ENCODE peak calls at places on chromosomes 16 and 17, in nine cellular contexts. Y is left lung; B is heart right ventricle; E is CD8-positive, alpha-beta memory T cell; U is colonic mucosa; S is effector memory CD4-positive, alpha-beta T cell; C is cardiac muscle cell; R is esophagus squamous epithelium; V is testis. Z is an unnamed sample. For H3K4me1 and H3K9me3, the result is how much of the 10 kb centered on the place peaks cover.

GRCh38 chr16:57757326-57757786 is 21.8 kb downstream of the KATNB1 start:
- DNase-seq in V (peak), B (peak), C (peak), S (peak), R (no peak), Y (peak), U (peak), E (peak), Z (peak)

GRCh38 chr17:79413591-79413990 is 197.3 kb downstream of the RBFOX3 start:
- DNase-seq in U (no peak), Y (no peak), S (no peak), R (no peak), C (no peak), E (no peak), B (no peak), V (no peak), Z (no peak)

GRCh38 chr17:79841369-79842135 is 2.3 kb upstream of the CBX4 start:
- DNase-seq in E (no peak), C (no peak), V (no peak), U (no peak), R (no peak), Y (no peak), B (no peak), S (no peak), Z (no peak)

GRCh38 chr16:13063457-13063856 is 162.1 kb downstream of the SHISA9 start:
- DNase-seq in Y (no peak), B (no peak), V (no peak), C (no peak), E (no peak), S (no peak), R (no peak), U (no peak), Z (no peak)

GRCh38 chr16:82440336-82440735 is 186.4 kb upstream of the CDH13 start:
- DNase-seq in V (no peak), C (no peak), R (no peak), U (no peak), S (no peak), Y (no peak), E (no peak), B (no peak), Z (no peak)

GRCh38 chr16:77288222-77288621 is 89.0 kb downstream of the SYCE1L start:
- DNase-seq in C (peak), U (no peak), E (no peak), B (no peak), Y (no peak), R (no peak), S (no peak), V (no peak), Z (no peak)

GRCh38 chr17:68599091-68599872 is 1.9 kb downstream of the FAM20A start:
- DNase-seq in C (no peak), B (no peak), S (no peak), U (no peak), R (no peak), V (peak), Y (no peak), E (no peak), Z (no peak)

GRCh38 chr16:46911038-46911437 is 26.9 kb downstream of the GPT2 start:
- DNase-seq in S (no peak), C (no peak), V (no peak), B (no peak), E (no peak), R (no peak), U (no peak), Y (no peak), Z (no peak)

GRCh38 chr17:40483679-40484078 is 17.7 kb downstream of the TNS4 start:
- DNase-seq in U (no peak), V (no peak), E (no peak), B (no peak), S (no peak), C (no peak), Y (no peak), R (no peak), Z (peak)

GRCh38 chr17:15886804-15887203 is 58.1 kb upstream of the ADORA2B start:
- DNase-seq in B (no peak), S (no peak), V (no peak), U (no peak), C (no peak), R (no peak), Y (no peak), E (no peak), Z (no peak)

GRCh38 chr16:46650224-46650623 is 29.0 kb upstream of the SHCBP1 start:
- DNase-seq in S (no peak), E (no peak), Y (no peak), B (peak), C (peak), U (no peak), R (no peak), V (no peak), Z (no peak)

GRCh38 chr17:43717913-43718312 is 40.7 kb downstream of the SOST start:
- DNase-seq in R (no peak), S (no peak), V (no peak), U (no peak), C (no peak), E (no peak), B (no peak), Y (no peak), Z (no peak)

GRCh38 chr16:10971560-10971961 is 27.2 kb downstream of the CLEC16A start:
- DNase-seq in S (no peak), Y (no peak), R (no peak), U (peak), E (no peak), V (peak), C (peak), B (peak), Z (peak)

GRCh38 chr16:84013787-84014569 is 28.6 kb downstream of the SLC38A8 start:
- DNase-seq in E (no peak), R (no peak), U (peak), B (no peak), S (peak), C (peak), V (peak), Y (peak), Z (peak)

GRCh38 chr17:18217412-18218015 is 7.9 kb upstream of the LLGL1 start:
- DNase-seq in U (peak), V (peak), S (peak), C (peak), Y (peak), B (peak), E (peak), R (no peak), Z (peak)

GRCh38 chr17:35218901-35219300 is 24.0 kb upstream of the SLFN5 start:
- DNase-seq in E (no peak), Y (no peak), V (no peak), C (no peak), S (no peak), B (peak), R (no peak), U (no peak), Z (no peak)

GRCh38 chr16:85279874-85280545 is 167.7 kb upstream of the CIBAR2 start:
- DNase-seq in Y (no peak), C (peak), B (peak), E (no peak), U (no peak), S (no peak), V (peak), R (no peak), Z (no peak)

GRCh38 chr17:49557204-49558024 is 18.3 kb upstream of the NXPH3 start:
- DNase-seq in C (peak), U (no peak), S (no peak), B (no peak), E (no peak), Y (no peak), V (peak), R (no peak), Z (peak)

GRCh38 chr16:73214825-73215481 is 167.0 kb upstream of the ZFHX3 start:
- DNase-seq in R (no peak), C (peak), S (no peak), Y (no peak), B (no peak), E (no peak), V (no peak), U (no peak), Z (no peak)

GRCh38 chr16:79734721-79735120 is 134.2 kb upstream of the MAF start:
- DNase-seq in B (no peak), Y (no peak), C (no peak), V (no peak), S (no peak), E (no peak), R (no peak), U (no peak), Z (no peak)

GRCh38 chr17:58575511-58575910 is 61.1 kb upstream of the MTMR4 start:
- DNase-seq in S (no peak), C (peak), E (no peak), V (no peak), U (no peak), Y (no peak), R (no peak), B (no peak), Z (no peak)

GRCh38 chr17:74528491-74529199 is 2.6 kb downstream of the CD300LB start:
- DNase-seq in R (no peak), C (no peak), B (peak), S (no peak), V (peak), U (peak), Y (no peak), E (no peak), Z (no peak)

GRCh38 chr16:67030221-67030962 is 1.4 kb downstream of the CBFB start:
- DNase-seq in V (peak), S (no peak), B (no peak), U (no peak), C (no peak), R (no peak), E (no peak), Y (no peak), Z (no peak)

GRCh38 chr17:1625507-1626080 is 3.0 kb downstream of the SLC43A2 start:
- DNase-seq in V (no peak), U (no peak), C (no peak), R (no peak), Y (no peak), E (no peak), B (no peak), S (no peak), Z (peak)

GRCh38 chr16:10592611-10593010 is 12.2 kb upstream of the EMP2 start:
- DNase-seq in U (no peak), B (no peak), Y (no peak), E (no peak), R (no peak), S (no peak), C (no peak), V (no peak), Z (no peak)

GRCh38 chr16:21274172-21274726 is 3.8 kb downstream of the CRYM start:
- DNase-seq in S (no peak), Y (no peak), E (no peak), B (no peak), R (no peak), U (no peak), V (no peak), C (no peak), Z (no peak)

GRCh38 chr16:68365167-68365817 is 54.5 kb downstream of the PRMT7 start:
- DNase-seq in B (no peak), S (no peak), Y (no peak), V (no peak), C (no peak), E (no peak), U (no peak), R (no peak), Z (no peak)

DNA sequence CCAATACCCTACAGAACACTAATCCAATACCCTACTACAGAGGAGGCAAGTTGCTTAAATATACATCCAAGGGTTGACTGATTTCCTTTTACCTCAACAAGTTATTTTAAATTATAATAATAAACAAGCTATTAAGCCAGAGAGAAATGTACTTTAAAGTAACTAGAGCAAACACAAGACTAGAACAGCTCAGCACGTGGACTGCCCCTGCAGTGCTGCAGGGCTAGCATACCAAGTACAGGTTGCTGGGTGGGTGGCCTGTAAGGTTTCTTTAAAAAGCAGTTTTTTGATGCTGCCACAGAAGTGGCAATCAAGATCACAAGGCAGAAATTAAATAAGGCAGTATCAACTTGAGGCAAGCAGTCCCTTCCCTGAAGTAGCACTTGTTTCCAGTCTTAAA is 63.5 kb downstream of the PARN start:
- DNase-seq in U (no peak), E (no peak), B (no peak), C (no peak), Y (no peak), R (no peak), V (no peak), S (no peak), Z (no peak)
- H3K4me1 ChIP-seq in U (under half), E (under half), B (under half), C (under half), Y (under half), R (half or more), V (under half), S (under half), Z (under half)

GRCh38 chr16:919658-920631 is 50.8 kb downstream of the LMF1 start:
- DNase-seq in U (no peak), S (no peak), C (peak), E (peak), V (no peak), R (no peak), Y (peak), B (peak), Z (no peak)

GRCh38 chr16:916400-916799 is 54.4 kb downstream of the LMF1 start:
- DNase-seq in S (no peak), B (no peak), U (no peak), E (no peak), C (no peak), R (no peak), Y (peak), V (no peak), Z (no peak)

GRCh38 chr16:917591-918061 is 53.2 kb downstream of the LMF1 start:
- DNase-seq in V (no peak), Y (peak), C (no peak), R (no peak), S (no peak), B (no peak), U (no peak), E (no peak), Z (no peak)

GRCh38 chr16:918741-919657 is 51.8 kb downstream of the LMF1 start:
- DNase-seq in V (no peak), U (no peak), B (no peak), R (no peak), S (no peak), C (no peak), Y (peak), E (no peak), Z (no peak)

GRCh38 chr16:918068-918467 is 52.7 kb downstream of the LMF1 start:
- DNase-seq in C (no peak), S (no peak), B (no peak), U (peak), E (peak), Y (peak), R (no peak), V (no peak), Z (no peak)
- H3K9me3 ChIP-seq in C (under half), S (under half), B (under half), U (under half), E (under half), Y (under half), R (under half), V (under half), Z (under half)

GRCh38 chr17:8176197-8176940 is at the start of gene TMEM107:
- DNase-seq in B (peak), U (peak), E (peak), V (peak), R (no peak), Y (peak), S (peak), C (peak), Z (peak)
- H3K4me3 ChIP-seq in B (peak), U (peak), E (peak), V (peak), R (peak), Y (peak), S (peak), C (peak), Z (peak)

GRCh38 chr17:76500074-76500744 is 1.0 kb downstream of the RHBDF2 start:
- DNase-seq in E (no peak), S (no peak), Y (no peak), U (no peak), C (no peak), B (no peak), R (no peak), V (no peak), Z (no peak)

GRCh38 chr17:76501827-76502307 is 644 bp upstream of the RHBDF2 start:
- DNase-seq in Y (no peak), E (no peak), U (no peak), R (no peak), B (no peak), C (no peak), V (no peak), S (no peak), Z (no peak)

GRCh38 chr17:76501018-76501826 is at the start of gene RHBDF2:
- DNase-seq in B (peak), U (peak), Y (peak), S (peak), E (peak), V (peak), R (no peak), C (peak), Z (peak)

GRCh38 chr17:76498886-76499667 is 2.1 kb downstream of the RHBDF2 start:
- DNase-seq in S (no peak), U (no peak), E (no peak), R (no peak), Y (no peak), B (no peak), V (no peak), C (no peak), Z (no peak)

DNA sequence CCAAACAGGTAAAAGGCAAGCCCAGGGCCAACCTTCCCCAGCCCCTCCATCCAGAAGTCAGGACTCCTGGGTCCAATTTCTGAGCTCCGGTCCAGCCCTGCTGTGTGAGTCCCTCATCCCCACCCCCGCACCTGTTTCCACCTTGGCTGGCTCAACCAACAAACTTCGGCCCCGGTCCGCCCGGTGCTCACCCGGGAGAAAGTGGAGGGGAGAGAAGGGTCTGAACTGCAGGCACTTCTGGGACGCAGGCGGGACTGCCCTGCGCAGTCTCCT is 542 bp downstream of the RHBDF2 start:
- DNase-seq in R (no peak), C (no peak), E (no peak), V (no peak), B (no peak), Y (no peak), S (no peak), U (no peak), Z (no peak)
- H3K4me1 ChIP-seq in R (half or more), C (under half), E (half or more), V (under half), B (under half), Y (half or more), S (under half), U (under half), Z (under half)

DNA sequence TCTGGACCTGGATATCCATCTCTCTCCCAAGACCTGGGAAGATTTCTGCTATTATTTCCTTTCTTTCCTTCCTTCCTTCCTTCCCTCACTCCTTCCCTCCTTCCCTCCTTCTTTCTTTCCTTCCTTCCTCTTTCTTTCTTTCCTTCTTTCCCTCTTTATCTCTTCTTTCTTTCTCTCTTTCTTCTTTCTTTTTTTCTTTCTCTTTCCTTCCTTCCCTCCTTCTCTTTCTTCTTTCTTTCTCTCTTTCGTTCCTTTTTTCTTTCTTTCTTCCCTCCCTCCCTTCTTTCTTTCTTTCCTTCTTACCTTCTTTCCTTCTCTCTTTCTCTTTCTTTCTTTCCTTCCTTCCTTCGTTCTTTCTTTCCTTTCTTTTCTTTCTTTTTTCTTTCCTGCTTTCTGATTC is 37.8 kb upstream of the N4BP1 start:
- DNase-seq in B (no peak), U (no peak), Y (no peak), C (no peak), E (no peak), V (no peak), R (no peak), S (no peak), Z (no peak)
- H3K9me3 ChIP-seq in B (under half), U (under half), Y (half or more), C (under half), E (under half), V (under half), R (under half), S (under half), Z (under half)